ENCODE peak calls at places on chromosome 18, in five cellular contexts. T is AG10803, C is pancreas, Y is fibroblast of the aortic adventitia, W is mesendoderm. E is an unnamed sample.

GRCh38 chr18:57439985-57440330 is 4.8 kb downstream of the ONECUT2 start:
- DNase-seq in C (no peak), T (no peak), Y (no peak), W (no peak), E (no peak)

GRCh38 chr18:27585602-27586173 is 400.6 kb upstream of the CHST9 start:
- DNase-seq in Y (no peak), C (no peak), T (no peak), W (no peak), E (no peak)

GRCh38 chr18:8499810-8500663 is 109.2 kb upstream of the RAB12 start:
- DNase-seq in Y (no peak), W (no peak), C (no peak), T (no peak), E (no peak)

GRCh38 chr18:31954349-31954748 is 11.4 kb upstream of the TRAPPC8 start:
- DNase-seq in Y (peak), C (no peak), W (peak), T (no peak), E (peak)

GRCh38 chr18:64165906-64166305 is 17.0 kb upstream of the LINC00305 start:
- DNase-seq in Y (no peak), W (peak), T (peak), C (no peak), E (peak)

GRCh38 chr18:61159246-61159645 is 174.0 kb upstream of the CDH20 start:
- DNase-seq in C (no peak), W (no peak), Y (no peak), T (no peak), E (no peak)

GRCh38 chr18:32086866-32087265 is 4.8 kb upstream of the RNF138 start:
- DNase-seq in W (no peak), Y (peak), C (no peak), T (peak), E (no peak)

GRCh38 chr18:70245941-70246537 is 40.6 kb upstream of the RTTN start:
- DNase-seq in Y (peak), T (no peak), W (no peak), C (no peak), E (peak)

GRCh38 chr18:58045265-58046086 is 1.4 kb downstream of the NEDD4L start:
- DNase-seq in Y (peak), T (no peak), W (peak), C (peak), E (peak)

GRCh38 chr18:26746284-26747130 is 119.0 kb downstream of the AQP4 start:
- DNase-seq in T (no peak), C (no peak), W (no peak), Y (peak), E (peak)

GRCh38 chr18:35515460-35516130 is 17.8 kb upstream of the INO80C start:
- DNase-seq in T (no peak), C (no peak), W (peak), Y (no peak), E (peak)

GRCh38 chr18:5064846-5065245 is 132.2 kb downstream of the AKAIN1 start:
- DNase-seq in W (no peak), T (no peak), C (no peak), Y (no peak), E (no peak)

GRCh38 chr18:75247601-75248421 is 37.2 kb downstream of the TSHZ1 start:
- DNase-seq in W (no peak), Y (peak), C (no peak), T (peak), E (peak)

GRCh38 chr18:9364242-9364641 is 29.7 kb downstream of the TWSG1 start:
- DNase-seq in T (no peak), Y (no peak), W (peak), C (no peak), E (no peak)

GRCh38 chr18:36405611-36406010 is 108.1 kb downstream of the FHOD3 start:
- DNase-seq in W (no peak), Y (no peak), T (peak), C (no peak), E (no peak)

GRCh38 chr18:69951182-69951581 is 3.5 kb upstream of the CD226 start:
- DNase-seq in C (no peak), Y (peak), W (peak), T (peak), E (no peak)

GRCh38 chr18:79947054-79947755 is 4.2 kb downstream of the SLC66A2 start:
- DNase-seq in Y (peak), W (no peak), C (no peak), T (peak), E (no peak)

GRCh38 chr18:36828157-36828629 is 609 bp downstream of the TPGS2 start:
- DNase-seq in T (peak), Y (peak), C (no peak), W (peak), E (peak)

E was measured in fibroblast of villous mesenchyme.